ENCODE peak calls at places on chromosomes 3 and 15, in five cellular contexts. One of them, this sample, is unnamed.

GRCh38 chr15:93485922-93486327 is 396.9 kb upstream of the RGMA start:
- DNase-seq in hepatocyte: no peak
- DNase-seq in GM23338: no peak
- DNase-seq in neural progenitor cell: no peak
- DNase-seq in HCT116: no peak
- DNase-seq in this sample: no peak

GRCh38 chr3:45953536-45953935 is 10.3 kb downstream of the CXCR6 start:
- DNase-seq in hepatocyte: peak; percentile 29
- DNase-seq in GM23338: no peak
- DNase-seq in neural progenitor cell: no peak
- DNase-seq in HCT116: no peak
- DNase-seq in this sample: no peak

GRCh38 chr15:67192185-67192584 is 62.3 kb downstream of the AAGAB start:
- DNase-seq in hepatocyte: no peak
- DNase-seq in GM23338: no peak
- DNase-seq in neural progenitor cell: no peak
- DNase-seq in HCT116: no peak
- DNase-seq in this sample: no peak

GRCh38 chr15:87354661-87355410 is 901.7 kb downstream of the NTRK3 start:
- DNase-seq in hepatocyte: no peak
- DNase-seq in GM23338: no peak
- DNase-seq in neural progenitor cell: no peak
- DNase-seq in HCT116: no peak
- DNase-seq in this sample: peak; percentile 88

GRCh38 chr3:73004316-73004715 is 7.7 kb downstream of the PPP4R2 start:
- DNase-seq in hepatocyte: no peak
- DNase-seq in GM23338: no peak
- DNase-seq in neural progenitor cell: no peak
- DNase-seq in HCT116: no peak
- DNase-seq in this sample: no peak

GRCh38 chr3:123272547-123272946 is 70.8 kb downstream of the SEC22A start:
- DNase-seq in hepatocyte: no peak
- DNase-seq in GM23338: no peak
- DNase-seq in neural progenitor cell: no peak
- DNase-seq in HCT116: no peak
- DNase-seq in this sample: peak; percentile 72

GRCh38 chr3:196159952-196160804 is 51.0 kb downstream of the ZDHHC19 start:
- DNase-seq in hepatocyte: peak; percentile 48
- DNase-seq in GM23338: peak; percentile 66
- DNase-seq in neural progenitor cell: no peak
- DNase-seq in HCT116: no peak
- DNase-seq in this sample: peak; percentile 80

GRCh38 chr15:58378241-58379085 is 53.3 kb upstream of the LIPC start:
- DNase-seq in hepatocyte: no peak
- DNase-seq in GM23338: no peak
- DNase-seq in neural progenitor cell: no peak
- DNase-seq in HCT116: no peak
- DNase-seq in this sample: peak; percentile 68

GRCh38 chr15:66565731-66566130 is at the start of gene LCTL:
- DNase-seq in hepatocyte: no peak
- DNase-seq in GM23338: peak; percentile 82
- DNase-seq in neural progenitor cell: peak; percentile 88
- DNase-seq in HCT116: no peak
- DNase-seq in this sample: peak; percentile 44

GRCh38 chr3:45223889-45224730 is 2.0 kb downstream of the TMEM158 start:
- DNase-seq in hepatocyte: no peak
- DNase-seq in GM23338: no peak
- DNase-seq in neural progenitor cell: no peak
- DNase-seq in HCT116: no peak
- DNase-seq in this sample: peak; percentile 82

GRCh38 chr3:178856804-178857203 is 214.8 kb downstream of the ZMAT3 start:
- DNase-seq in hepatocyte: peak; percentile 45
- DNase-seq in GM23338: no peak
- DNase-seq in neural progenitor cell: no peak
- DNase-seq in HCT116: no peak
- DNase-seq in this sample: no peak

GRCh38 chr3:99966657-99967420 is 147.5 kb downstream of the FILIP1L start:
- DNase-seq in hepatocyte: no peak
- DNase-seq in GM23338: no peak
- DNase-seq in neural progenitor cell: no peak
- DNase-seq in HCT116: no peak
- DNase-seq in this sample: peak; percentile 47

GRCh38 chr3:163707659-163708058 is 1370.6 kb downstream of the SI start:
- DNase-seq in hepatocyte: no peak
- DNase-seq in GM23338: no peak
- DNase-seq in neural progenitor cell: no peak
- DNase-seq in HCT116: no peak
- DNase-seq in this sample: no peak

GRCh38 chr3:81743096-81744025 is 18.1 kb downstream of the GBE1 start:
- DNase-seq in hepatocyte: peak; percentile 21
- DNase-seq in GM23338: peak; percentile 8
- DNase-seq in neural progenitor cell: no peak
- DNase-seq in HCT116: peak; percentile 62
- DNase-seq in this sample: peak; percentile 96

GRCh38 chr3:58013099-58013498 is 4.9 kb downstream of the FLNB start:
- DNase-seq in hepatocyte: no peak
- DNase-seq in GM23338: no peak
- DNase-seq in neural progenitor cell: no peak
- DNase-seq in HCT116: no peak
- DNase-seq in this sample: no peak

GRCh38 chr3:147797095-147797494 is 387.9 kb downstream of the ZIC1 start:
- DNase-seq in hepatocyte: no peak
- DNase-seq in GM23338: no peak
- DNase-seq in neural progenitor cell: no peak
- DNase-seq in HCT116: no peak
- DNase-seq in this sample: no peak

GRCh38 chr15:27538325-27538724 is 560.8 kb downstream of the OCA2 start:
- DNase-seq in hepatocyte: no peak
- DNase-seq in GM23338: no peak
- DNase-seq in neural progenitor cell: peak; percentile 84
- DNase-seq in HCT116: no peak
- DNase-seq in this sample: no peak

GRCh38 chr15:28912422-28912821 is 26.6 kb downstream of the APBA2 start:
- DNase-seq in hepatocyte: no peak
- DNase-seq in GM23338: no peak
- DNase-seq in neural progenitor cell: no peak
- DNase-seq in HCT116: no peak
- DNase-seq in this sample: no peak

GRCh38 chr15:91338763-91339162 is 238.7 kb downstream of the SV2B start:
- DNase-seq in hepatocyte: peak; percentile 69
- DNase-seq in GM23338: peak; percentile 67
- DNase-seq in neural progenitor cell: peak; percentile 81
- DNase-seq in HCT116: no peak
- DNase-seq in this sample: peak; percentile 34

GRCh38 chr3:180048108-180048507 is 11.4 kb upstream of the PEX5L start:
- DNase-seq in hepatocyte: no peak
- DNase-seq in GM23338: no peak
- DNase-seq in neural progenitor cell: no peak
- DNase-seq in HCT116: no peak
- DNase-seq in this sample: no peak

GRCh38 chr3:176354843-176355242 is 842.4 kb downstream of the TBL1XR1 start:
- DNase-seq in hepatocyte: no peak
- DNase-seq in GM23338: no peak
- DNase-seq in neural progenitor cell: no peak
- DNase-seq in HCT116: no peak
- DNase-seq in this sample: no peak

GRCh38 chr3:145942052-145942451 is 218.9 kb downstream of the PLOD2 start:
- DNase-seq in hepatocyte: no peak
- DNase-seq in GM23338: no peak
- DNase-seq in neural progenitor cell: no peak
- DNase-seq in HCT116: no peak
- DNase-seq in this sample: peak; percentile 50
- TF ChIP-seq EZH2phosphoT487 in hepatocyte: no peak
- TF ChIP-seq EZH2phosphoT487 in GM23338: no peak
- TF ChIP-seq EZH2phosphoT487 in neural progenitor cell: no peak
- TF ChIP-seq EZH2phosphoT487 in HCT116: no peak
- TF ChIP-seq EZH2phosphoT487 in this sample: no peak

DNA sequence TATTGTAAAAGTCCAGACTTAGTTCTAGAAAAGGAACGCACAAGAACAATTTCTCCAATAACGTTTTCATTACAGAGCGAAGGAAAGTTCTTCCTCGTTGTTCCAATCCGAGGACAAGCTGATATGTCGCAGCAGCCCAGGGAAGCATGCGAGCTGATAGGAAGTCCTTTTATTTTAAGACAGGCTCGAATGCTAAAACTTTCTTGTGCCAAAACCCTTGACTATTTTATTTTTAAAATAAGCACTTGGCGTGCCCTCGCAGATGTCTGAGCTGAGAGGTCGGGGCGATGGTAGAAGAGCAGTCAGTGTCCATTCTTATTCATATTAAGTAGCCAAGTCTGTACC is 433 bp upstream of the MITF start:
- DNase-seq in hepatocyte: no peak
- DNase-seq in GM23338: no peak
- DNase-seq in neural progenitor cell: no peak
- DNase-seq in HCT116: no peak
- DNase-seq in this sample: no peak
- H3K4me3 ChIP-seq in hepatocyte: peak overlapping the region; percentile 70
- H3K4me3 ChIP-seq in GM23338: peak overlapping the region; percentile 94
- H3K4me3 ChIP-seq in neural progenitor cell: peak overlapping the region; percentile 77
- H3K4me3 ChIP-seq in HCT116: peak overlapping the region; percentile 66
- H3K4me3 ChIP-seq in this sample: peak overlapping the region; percentile 94

GRCh38 chr15:59999064-59999377 is 5.1 kb upstream of the FOXB1 start:
- DNase-seq in hepatocyte: no peak
- DNase-seq in GM23338: peak; percentile 89
- DNase-seq in neural progenitor cell: peak; percentile 71
- DNase-seq in HCT116: no peak
- DNase-seq in this sample: no peak

GRCh38 chr15:59998256-59999063 is 5.7 kb upstream of the FOXB1 start:
- DNase-seq in hepatocyte: no peak
- DNase-seq in GM23338: peak; percentile 65
- DNase-seq in neural progenitor cell: peak; percentile 93
- DNase-seq in HCT116: no peak
- DNase-seq in this sample: no peak

GRCh38 chr15:59996498-59997041 is 7.5 kb upstream of the FOXB1 start:
- DNase-seq in hepatocyte: peak; percentile 41
- DNase-seq in GM23338: peak; percentile 64
- DNase-seq in neural progenitor cell: no peak
- DNase-seq in HCT116: no peak
- DNase-seq in this sample: no peak

GRCh38 chr15:59995568-59996349 is 8.4 kb upstream of the FOXB1 start:
- DNase-seq in hepatocyte: no peak
- DNase-seq in GM23338: peak; percentile 66
- DNase-seq in neural progenitor cell: peak; percentile 50
- DNase-seq in HCT116: no peak
- DNase-seq in this sample: no peak

DNA sequence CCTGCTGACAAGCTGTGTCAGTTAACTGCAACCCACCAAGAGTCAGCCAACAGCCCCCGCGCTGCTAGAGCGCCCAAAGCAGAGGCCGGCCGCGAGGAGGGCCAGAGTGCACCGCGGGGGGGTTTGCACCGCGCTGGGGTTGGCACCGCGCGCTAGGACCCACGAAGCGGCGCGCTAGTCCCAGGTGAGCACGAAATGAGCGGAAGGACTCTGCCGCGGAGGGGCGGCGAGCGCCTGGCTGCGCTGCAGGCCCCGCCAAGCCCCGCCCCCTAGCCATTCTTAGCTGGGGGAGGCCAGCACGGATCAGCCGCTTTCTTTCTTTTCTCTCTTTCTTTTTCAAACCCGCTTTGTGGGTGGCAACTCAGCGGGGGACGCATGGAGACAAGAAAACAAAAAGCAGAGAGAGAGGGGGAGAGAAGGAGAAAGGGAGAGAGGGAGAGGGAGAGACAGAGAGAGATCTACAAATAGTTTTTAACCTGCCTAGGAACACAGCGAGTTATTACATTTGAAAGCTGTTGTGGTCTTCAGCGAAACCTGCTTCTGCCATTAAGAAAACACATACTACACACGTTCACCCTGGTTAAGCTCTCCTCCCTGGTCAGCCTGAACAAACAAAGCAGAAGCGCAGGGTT is 6.9 kb upstream of the FOXB1 start:
- DNase-seq in hepatocyte: no peak
- DNase-seq in GM23338: peak; percentile 98
- DNase-seq in neural progenitor cell: peak; percentile 95
- DNase-seq in HCT116: no peak
- DNase-seq in this sample: no peak
- TF ChIP-seq EZH2 in hepatocyte: peak; percentile 96
- TF ChIP-seq EZH2 in GM23338: no peak
- TF ChIP-seq EZH2 in neural progenitor cell: no peak
- TF ChIP-seq EZH2 in HCT116: no peak
- TF ChIP-seq EZH2 in this sample: peak; percentile 84

DNA sequence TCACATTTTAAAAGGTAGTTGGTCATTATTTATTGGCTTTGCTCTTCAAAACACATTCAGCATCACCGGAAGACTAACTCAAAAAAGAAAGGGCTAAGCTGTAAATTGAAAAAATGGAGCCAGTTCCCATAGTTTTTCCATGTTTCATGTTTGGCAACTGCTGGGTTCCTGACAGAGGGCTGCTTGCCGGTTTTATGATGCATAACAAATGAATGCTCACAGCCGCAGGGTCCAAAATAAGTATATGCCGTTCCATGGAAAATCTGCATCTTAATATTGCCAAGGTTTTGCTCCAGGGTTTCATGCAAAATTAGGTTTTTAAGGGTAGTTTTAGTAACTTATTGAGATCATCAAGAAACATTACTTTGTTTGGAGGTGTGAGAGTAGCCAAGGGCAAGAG is 15.8 kb downstream of the SLC12A1 start:
- DNase-seq in hepatocyte: no peak
- DNase-seq in GM23338: no peak
- DNase-seq in neural progenitor cell: no peak
- DNase-seq in HCT116: no peak
- DNase-seq in this sample: peak; percentile 45
- TF ChIP-seq EZH2phosphoT487 in hepatocyte: no peak
- TF ChIP-seq EZH2phosphoT487 in GM23338: no peak
- TF ChIP-seq EZH2phosphoT487 in neural progenitor cell: no peak
- TF ChIP-seq EZH2phosphoT487 in HCT116: no peak
- TF ChIP-seq EZH2phosphoT487 in this sample: no peak

GRCh38 chr3:122078235-122078935 is 23.2 kb downstream of the CD86 start:
- DNase-seq in hepatocyte: no peak
- DNase-seq in GM23338: no peak
- DNase-seq in neural progenitor cell: no peak
- DNase-seq in HCT116: no peak
- DNase-seq in this sample: no peak
- H3K4me3 ChIP-seq in hepatocyte: no peak overlapping the region
- H3K4me3 ChIP-seq in GM23338: no peak overlapping the region
- H3K4me3 ChIP-seq in neural progenitor cell: no peak overlapping the region
- H3K4me3 ChIP-seq in HCT116: no peak overlapping the region
- H3K4me3 ChIP-seq in this sample: no peak overlapping the region

GRCh38 chr15:77819841-77820728 is 187.4 kb upstream of the LINGO1 start:
- DNase-seq in hepatocyte: peak; percentile 71
- DNase-seq in GM23338: peak; percentile 76
- DNase-seq in neural progenitor cell: peak; percentile 82
- DNase-seq in HCT116: peak; percentile 38
- DNase-seq in this sample: peak; percentile 51
- TF ChIP-seq EZH2 in hepatocyte: peak; percentile 83
- TF ChIP-seq EZH2 in GM23338: no peak
- TF ChIP-seq EZH2 in neural progenitor cell: peak; percentile 98
- TF ChIP-seq EZH2 in HCT116: no peak
- TF ChIP-seq EZH2 in this sample: peak; percentile 96

DNA sequence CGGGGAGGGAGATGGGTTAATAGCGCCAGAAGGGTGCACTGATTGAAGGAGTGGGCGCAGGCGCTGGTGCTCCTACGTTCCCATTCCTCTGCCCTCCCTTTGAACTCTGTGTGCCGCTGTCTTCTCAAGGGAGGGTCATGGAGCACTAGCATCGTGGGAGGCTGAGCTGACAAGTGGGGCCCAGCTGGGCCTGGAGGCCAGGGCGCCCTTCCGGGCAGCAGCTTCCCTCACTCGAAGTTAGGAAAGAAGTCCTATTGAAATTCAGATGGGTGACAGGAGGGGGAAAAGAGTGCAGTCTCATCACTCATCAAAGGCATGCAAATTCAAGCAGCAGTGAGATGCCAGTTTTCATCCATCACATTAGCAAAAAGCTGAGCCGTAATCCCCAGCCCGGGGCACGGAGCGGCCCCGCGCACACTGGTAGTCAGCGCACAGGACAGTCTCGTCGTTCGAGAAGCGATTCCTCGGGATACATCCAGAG is 128.2 kb downstream of the LRRK1 start:
- DNase-seq in hepatocyte: no peak
- DNase-seq in GM23338: peak; percentile 55
- DNase-seq in neural progenitor cell: peak; percentile 53
- DNase-seq in HCT116: no peak
- DNase-seq in this sample: no peak
- TF ChIP-seq EZH2phosphoT487 in hepatocyte: no peak
- TF ChIP-seq EZH2phosphoT487 in GM23338: no peak
- TF ChIP-seq EZH2phosphoT487 in neural progenitor cell: no peak
- TF ChIP-seq EZH2phosphoT487 in HCT116: no peak
- TF ChIP-seq EZH2phosphoT487 in this sample: no peak

This sample was measured in GM23248.